ENCODE peak calls at places on chromosomes 7 and 10, in ten cellular contexts. N is right lobe of liver, E is adrenal gland, G is gastrocnemius medialis, V is uterus, O is esophagus squamous epithelium, P is vagina, I is HCT116, Q is ovary, U is heart left ventricle. X is an unnamed sample. For H3K4me1, the result is how much of the 10 kb centered on the place peaks cover.

GRCh38 chr10:103277713-103278299 is 868 bp downstream of the INA start:
- DNase-seq in Q (no peak), V (no peak), I (no peak), U (no peak), P (no peak), E (no peak), O (no peak), G (no peak), N (no peak), X (no peak)

GRCh38 chr7:27133409-27134157 is 3.0 kb upstream of the HOXA4 start:
- DNase-seq in U (no peak), E (peak), I (no peak), N (no peak), G (no peak), Q (no peak), O (no peak), V (no peak), P (no peak), X (no peak)

GRCh38 chr10:119371704-119372663 is 164.6 kb downstream of the GRK5 start:
- DNase-seq in P (no peak), Q (no peak), G (no peak), O (no peak), E (no peak), U (no peak), V (no peak), N (no peak), I (no peak), X (peak)

GRCh38 chr7:150388709-150389531 is 9.8 kb downstream of the ZNF775 start:
- DNase-seq in O (no peak), I (no peak), P (no peak), Q (peak), V (peak), N (peak), E (peak), U (peak), G (peak), X (no peak)

GRCh38 chr10:49177391-49178355 is 10.5 kb downstream of the TMEM273 start:
- DNase-seq in O (no peak), E (peak), I (peak), N (peak), Q (no peak), V (peak), P (peak), G (peak), U (peak), X (peak)

GRCh38 chr10:110105873-110106272 is 98.1 kb downstream of the ADD3 start:
- DNase-seq in O (no peak), G (no peak), V (no peak), U (no peak), I (no peak), E (no peak), P (no peak), N (no peak), Q (no peak), X (no peak)

GRCh38 chr7:30225863-30226361 is 58.5 kb upstream of the ZNRF2 start:
- DNase-seq in O (peak), Q (peak), V (peak), G (peak), U (peak), N (peak), E (peak), I (peak), P (no peak), X (peak)

GRCh38 chr7:104240400-104240799 is 32.6 kb upstream of the ORC5 start:
- DNase-seq in O (no peak), G (no peak), Q (no peak), E (no peak), U (no peak), P (no peak), V (no peak), I (no peak), N (no peak), X (no peak)

GRCh38 chr10:125121003-125121402 is 39.4 kb downstream of the CTBP2 start:
- DNase-seq in Q (no peak), E (no peak), U (no peak), I (peak), G (no peak), P (no peak), O (no peak), N (no peak), V (no peak), X (no peak)
- H3K4me1 ChIP-seq in Q (half or more), E (half or more), U (half or more), I (half or more), G (half or more), P (half or more), O (half or more), N (under half), V (under half), X (under half)

GRCh38 chr10:105328441-105328840 is 687.4 kb downstream of the SORCS3 start:
- DNase-seq in G (no peak), O (no peak), U (no peak), I (no peak), E (no peak), P (no peak), V (no peak), Q (no peak), N (no peak), X (no peak)
- TF ChIP-seq POLR2A in G (no peak), O (no peak), U (no peak), I (no peak), E (no peak), P (no peak), V (no peak), Q (no peak), N (no peak), X (no peak)

GRCh38 chr7:55112056-55112455 is 93.2 kb downstream of the EGFR start:
- DNase-seq in U (no peak), V (no peak), G (no peak), N (no peak), O (no peak), P (no peak), I (no peak), E (no peak), Q (no peak), X (no peak)
- H3K4me1 ChIP-seq in U (under half), V (under half), G (under half), N (under half), O (under half), P (under half), I (under half), E (under half), Q (under half), X (under half)

GRCh38 chr7:97971990-97972943 is 17.7 kb downstream of the OCM2 start:
- DNase-seq in Q (peak), G (peak), I (peak), E (peak), O (peak), P (no peak), U (peak), V (peak), N (peak), X (peak)
- TF ChIP-seq POLR2A in Q (no peak), G (no peak), I (peak), E (no peak), O (no peak), P (no peak), U (peak), V (no peak), N (peak), X (peak)

DNA sequence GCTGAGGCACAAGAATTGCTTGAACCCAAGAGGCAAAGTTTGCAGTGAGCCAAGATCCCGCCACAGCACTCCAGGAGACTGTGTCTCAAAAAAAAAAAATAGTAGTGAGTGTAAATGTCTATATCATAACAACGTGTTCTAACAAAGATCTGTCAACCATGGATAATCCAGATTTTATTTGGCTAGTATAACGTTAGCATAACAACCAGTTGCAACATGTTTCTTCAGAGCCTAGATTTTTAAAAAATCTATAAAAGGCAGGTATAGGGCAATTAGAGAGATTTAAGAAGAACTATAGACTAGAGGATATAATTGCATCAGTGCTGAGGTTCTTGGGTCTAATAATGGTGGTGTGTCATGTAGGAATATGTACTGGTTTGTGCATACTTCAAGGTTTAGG is 30.5 kb downstream of the DLG5 start:
- DNase-seq in Q (no peak), N (no peak), P (no peak), O (no peak), U (no peak), I (no peak), V (no peak), G (no peak), E (no peak), X (no peak)
- H3K4me1 ChIP-seq in Q (under half), N (under half), P (half or more), O (half or more), U (under half), I (under half), V (under half), G (half or more), E (half or more), X (under half)

DNA sequence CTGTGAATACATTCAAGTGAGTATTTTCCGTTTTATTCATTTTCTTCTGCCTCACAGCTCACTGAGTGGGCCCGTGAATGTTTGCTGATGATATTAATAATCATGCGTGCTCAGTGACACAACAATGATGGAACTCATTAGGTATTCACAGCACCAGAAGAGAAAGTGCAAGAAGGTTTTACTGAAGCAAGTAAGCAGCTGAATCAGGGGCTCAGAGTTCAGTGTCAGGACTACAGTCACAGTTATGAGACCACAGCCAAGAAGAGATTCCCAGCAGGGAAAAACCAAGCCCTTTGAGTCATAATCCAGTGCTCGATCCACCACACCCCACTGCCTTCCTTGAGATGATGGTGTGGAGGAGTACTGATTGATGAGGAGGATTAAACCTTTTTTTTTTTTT is 247.4 kb downstream of the KIAA1217 start:
- DNase-seq in P (no peak), Q (no peak), G (no peak), I (no peak), N (no peak), U (no peak), V (no peak), O (no peak), E (no peak), X (no peak)
- TF ChIP-seq POLR2A in P (no peak), Q (no peak), G (no peak), I (no peak), N (no peak), U (no peak), V (no peak), O (no peak), E (no peak), X (no peak)

GRCh38 chr10:73857446-73857845 is 16.9 kb downstream of the CAMK2G start:
- DNase-seq in Q (no peak), G (no peak), V (no peak), P (no peak), U (no peak), O (no peak), I (no peak), N (no peak), E (no peak), X (no peak)

GRCh38 chr10:73858013-73858708 is 16.2 kb downstream of the CAMK2G start:
- DNase-seq in I (no peak), P (no peak), O (no peak), N (no peak), G (no peak), E (no peak), Q (no peak), U (no peak), V (no peak), X (no peak)

GRCh38 chr10:73860050-73860491 is 14.3 kb downstream of the CAMK2G start:
- DNase-seq in N (no peak), V (no peak), Q (no peak), O (no peak), I (no peak), E (no peak), U (no peak), G (no peak), P (no peak), X (no peak)

GRCh38 chr10:73858750-73859439 is 15.5 kb downstream of the CAMK2G start:
- DNase-seq in E (no peak), G (no peak), O (no peak), Q (no peak), I (no peak), N (no peak), V (no peak), U (no peak), P (no peak), X (no peak)

GRCh38 chr10:73859441-73860049 is 14.8 kb downstream of the CAMK2G start:
- DNase-seq in O (no peak), N (no peak), G (no peak), I (no peak), Q (no peak), U (no peak), P (no peak), E (no peak), V (no peak), X (no peak)
- H3K4me1 ChIP-seq in O (under half), N (under half), G (half or more), I (under half), Q (under half), U (under half), P (half or more), E (under half), V (under half), X (under half)

GRCh38 chr10:31847518-31847917 is 81.1 kb downstream of the ARHGAP12 start:
- DNase-seq in G (no peak), E (no peak), P (no peak), V (no peak), Q (no peak), U (no peak), N (no peak), O (no peak), I (no peak), X (no peak)
- TF ChIP-seq POLR2A in G (no peak), E (no peak), P (no peak), V (no peak), Q (no peak), U (no peak), N (no peak), O (no peak), I (no peak), X (no peak)

DNA sequence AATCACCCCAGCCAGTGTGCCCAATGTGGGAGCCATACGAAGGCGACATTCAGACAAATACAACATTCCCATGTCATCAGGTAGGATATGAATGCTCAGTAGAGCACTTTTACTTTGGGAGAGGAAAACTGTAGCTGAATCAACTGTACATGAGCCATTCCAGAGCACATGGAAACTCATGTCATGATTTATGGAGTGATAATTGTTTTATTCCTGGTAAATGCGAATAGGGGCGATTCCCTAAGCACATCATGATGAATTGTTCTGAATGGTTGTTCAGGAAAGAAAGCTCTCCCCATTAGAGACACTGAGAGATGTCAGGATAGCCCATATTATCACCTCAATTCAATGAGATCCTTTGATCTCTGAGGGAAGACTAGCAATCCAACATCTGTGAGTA is 243.6 kb downstream of the FOXP2 start:
- DNase-seq in V (no peak), P (no peak), G (no peak), N (no peak), U (no peak), O (no peak), I (no peak), E (no peak), Q (no peak), X (no peak)
- H3K4me1 ChIP-seq in V (under half), P (under half), G (under half), N (under half), U (under half), O (under half), I (under half), E (under half), Q (under half), X (under half)

GRCh38 chr7:125847706-125848105 is 918.1 kb upstream of the POT1 start:
- DNase-seq in N (no peak), E (no peak), I (no peak), Q (no peak), P (no peak), U (no peak), O (no peak), G (no peak), V (no peak), X (no peak)

GRCh38 chr7:125848157-125848556 is 918.5 kb upstream of the POT1 start:
- DNase-seq in Q (no peak), I (no peak), E (no peak), G (no peak), U (no peak), V (no peak), P (no peak), O (no peak), N (no peak), X (no peak)

GRCh38 chr7:125847055-125847454 is 917.4 kb upstream of the POT1 start:
- DNase-seq in U (no peak), G (no peak), P (no peak), V (no peak), E (no peak), N (no peak), Q (no peak), I (no peak), O (no peak), X (no peak)
- TF ChIP-seq POLR2A in U (no peak), G (no peak), P (no peak), V (no peak), E (no peak), N (no peak), Q (no peak), I (no peak), O (no peak), X (no peak)

X was measured in endothelial cell of umbilical vein.